ENCODE peak calls at places on chromosome 21, in five cellular contexts. One of them, this sample, is unnamed.

GRCh38 chr21:31929548-31929947 is 56.7 kb downstream of the HUNK start:
- DNase-seq in activated CD8-positive, alpha-beta memory T cell treated with anti-CD3 and anti-CD28 coated beads for 1 hour: no peak
- DNase-seq in SHP77: no peak
- DNase-seq in activated T-helper 1 cell treated with Interleukin-2 at 50 U/mL for 16 hours: no peak
- DNase-seq in NCI-H345: no peak
- DNase-seq in this sample: no peak

GRCh38 chr21:44579833-44580144 is 615 bp downstream of the KRTAP10-5 start:
- DNase-seq in SHP77: no peak
- DNase-seq in activated T-helper 1 cell treated with Interleukin-2 at 50 U/mL for 16 hours: no peak
- DNase-seq in activated CD8-positive, alpha-beta memory T cell treated with anti-CD3 and anti-CD28 coated beads for 1 hour: no peak
- DNase-seq in NCI-H345: no peak
- DNase-seq in this sample: no peak

GRCh38 chr21:37459575-37459974 is 93.0 kb downstream of the DYRK1A start:
- DNase-seq in activated CD8-positive, alpha-beta memory T cell treated with anti-CD3 and anti-CD28 coated beads for 1 hour: no peak
- DNase-seq in NCI-H345: no peak
- DNase-seq in activated T-helper 1 cell treated with Interleukin-2 at 50 U/mL for 16 hours: no peak
- DNase-seq in SHP77: no peak
- DNase-seq in this sample: no peak

GRCh38 chr21:25412090-25412489 is 195.2 kb downstream of the MRPL39 start:
- DNase-seq in activated T-helper 1 cell treated with Interleukin-2 at 50 U/mL for 16 hours: no peak
- DNase-seq in SHP77: no peak
- DNase-seq in NCI-H345: no peak
- DNase-seq in activated CD8-positive, alpha-beta memory T cell treated with anti-CD3 and anti-CD28 coated beads for 1 hour: no peak
- DNase-seq in this sample: no peak

GRCh38 chr21:14773777-14774345 is 227.7 kb upstream of the SAMSN1 start:
- DNase-seq in NCI-H345: peak
- DNase-seq in SHP77: no peak
- DNase-seq in activated CD8-positive, alpha-beta memory T cell treated with anti-CD3 and anti-CD28 coated beads for 1 hour: peak
- DNase-seq in activated T-helper 1 cell treated with Interleukin-2 at 50 U/mL for 16 hours: peak
- DNase-seq in this sample: peak

GRCh38 chr21:30629173-30629572 is 5.8 kb upstream of the KRTAP20-2 start:
- DNase-seq in SHP77: no peak
- DNase-seq in activated CD8-positive, alpha-beta memory T cell treated with anti-CD3 and anti-CD28 coated beads for 1 hour: no peak
- DNase-seq in NCI-H345: no peak
- DNase-seq in activated T-helper 1 cell treated with Interleukin-2 at 50 U/mL for 16 hours: no peak
- DNase-seq in this sample: no peak

GRCh38 chr21:44933199-44933937 is 6.5 kb upstream of the SLX9 start:
- DNase-seq in NCI-H345: no peak
- DNase-seq in activated T-helper 1 cell treated with Interleukin-2 at 50 U/mL for 16 hours: no peak
- DNase-seq in activated CD8-positive, alpha-beta memory T cell treated with anti-CD3 and anti-CD28 coated beads for 1 hour: no peak
- DNase-seq in SHP77: no peak
- DNase-seq in this sample: no peak

GRCh38 chr21:34022557-34023335 is 50.6 kb upstream of the MRPS6 start:
- DNase-seq in activated T-helper 1 cell treated with Interleukin-2 at 50 U/mL for 16 hours: no peak
- DNase-seq in SHP77: no peak
- DNase-seq in NCI-H345: peak
- DNase-seq in activated CD8-positive, alpha-beta memory T cell treated with anti-CD3 and anti-CD28 coated beads for 1 hour: no peak
- DNase-seq in this sample: peak

GRCh38 chr21:37338671-37339526 is 27.7 kb upstream of the DYRK1A start:
- DNase-seq in activated CD8-positive, alpha-beta memory T cell treated with anti-CD3 and anti-CD28 coated beads for 1 hour: no peak
- DNase-seq in activated T-helper 1 cell treated with Interleukin-2 at 50 U/mL for 16 hours: no peak
- DNase-seq in NCI-H345: no peak
- DNase-seq in SHP77: peak
- DNase-seq in this sample: peak

This sample was measured in dermis blood vessel endothelial cell.